ENCODE peak calls at places on chromosomes 5 and 9, in six cellular contexts. Q is neural progenitor cell, O is HCT116, L is GM23338, B is MM.1S, Y is hepatocyte. E is an unnamed sample.

GRCh38 chr9:16512281-16512680 is 358.2 kb downstream of the BNC2 start:
- DNase-seq in B (no peak), Q (no peak), Y (no peak), L (no peak), O (no peak), E (peak)

GRCh38 chr5:133086366-133086875 is 34.6 kb downstream of the HSPA4 start:
- DNase-seq in Y (no peak), O (no peak), L (no peak), B (no peak), Q (no peak), E (no peak)

GRCh38 chr5:108607421-108607820 is 140.3 kb upstream of the FER start:
- DNase-seq in Q (no peak), B (no peak), L (no peak), Y (no peak), O (no peak), E (no peak)

GRCh38 chr9:38432922-38433510 is 8.8 kb upstream of the IGFBPL1 start:
- DNase-seq in Q (peak), O (peak), L (peak), Y (peak), B (peak), E (peak)

GRCh38 chr5:67050125-67050524 is 146.5 kb downstream of the CD180 start:
- DNase-seq in Q (no peak), O (no peak), B (peak), Y (no peak), L (no peak), E (no peak)

GRCh38 chr5:122316652-122317051 is 4.6 kb downstream of the SNCAIP start:
- DNase-seq in L (no peak), B (peak), Q (no peak), O (no peak), Y (no peak), E (no peak)

GRCh38 chr5:1497795-1498622 is 25.8 kb downstream of the LPCAT1 start:
- DNase-seq in L (no peak), Y (no peak), O (no peak), B (peak), Q (no peak), E (no peak)

GRCh38 chr9:6779417-6780241 is 21.9 kb downstream of the KDM4C start:
- DNase-seq in O (no peak), Y (peak), L (no peak), Q (no peak), B (no peak), E (no peak)

GRCh38 chr5:141753971-141754713 is 72.1 kb upstream of the ARAP3 start:
- DNase-seq in B (peak), L (peak), Y (peak), O (peak), Q (peak), E (peak)

GRCh38 chr5:1007681-1008450 is 736 bp upstream of the NKD2 start:
- DNase-seq in B (no peak), L (no peak), Q (no peak), O (no peak), Y (no peak), E (no peak)

GRCh38 chr5:142871880-142872200 is 101.7 kb downstream of the ARHGAP26 start:
- DNase-seq in Q (no peak), B (no peak), L (no peak), Y (no peak), O (no peak), E (no peak)

GRCh38 chr5:151085517-151086031 is 4.7 kb upstream of the TNIP1 start:
- DNase-seq in Y (peak), O (no peak), L (no peak), B (no peak), Q (no peak), E (peak)

GRCh38 chr5:133285583-133286021 is 233.8 kb downstream of the HSPA4 start:
- DNase-seq in L (no peak), Y (no peak), B (peak), Q (no peak), O (no peak), E (peak)

GRCh38 chr9:134046894-134047681 is 20.7 kb downstream of the BRD3 start:
- DNase-seq in O (no peak), Q (no peak), Y (no peak), B (no peak), L (no peak), E (no peak)

GRCh38 chr9:32508728-32509127 is 17.3 kb downstream of the RIGI start:
- DNase-seq in O (no peak), Y (no peak), Q (peak), L (peak), B (no peak), E (no peak)

GRCh38 chr9:134188421-134189166 is 24.2 kb upstream of the RNU6ATAC start:
- DNase-seq in Y (no peak), O (no peak), B (no peak), Q (no peak), L (no peak), E (no peak)

GRCh38 chr5:139256820-139257219 is 36.7 kb upstream of the MATR3 start:
- DNase-seq in Y (no peak), O (no peak), L (no peak), B (no peak), Q (no peak), E (no peak)

GRCh38 chr9:127918201-127919107 is 1.6 kb upstream of the ST6GALNAC4 start:
- DNase-seq in B (no peak), Y (no peak), O (no peak), L (peak), Q (peak), E (peak)

GRCh38 chr9:81492710-81493447 is 196.5 kb downstream of the TLE1 start:
- DNase-seq in O (no peak), Y (peak), L (no peak), B (no peak), Q (no peak), E (peak)

GRCh38 chr9:120791161-120791560 is 2.1 kb downstream of the FBXW2 start:
- DNase-seq in Q (no peak), O (no peak), Y (no peak), B (no peak), L (no peak), E (peak)

GRCh38 chr9:123548749-123549545 is 192.9 kb downstream of the CRB2 start:
- DNase-seq in B (no peak), L (no peak), Q (no peak), O (no peak), Y (no peak), E (no peak)

GRCh38 chr9:133492061-133493021 is 13.4 kb upstream of the SLC2A6 start:
- DNase-seq in Q (no peak), Y (no peak), L (no peak), O (no peak), B (no peak), E (no peak)

GRCh38 chr9:133701321-133701980 is 36.7 kb downstream of the SARDH start:
- DNase-seq in L (no peak), O (no peak), Y (no peak), B (no peak), Q (no peak), E (no peak)

GRCh38 chr9:107426126-107426525 is 63.4 kb downstream of the KLF4 start:
- DNase-seq in L (no peak), O (no peak), B (no peak), Y (no peak), Q (no peak), E (no peak)

GRCh38 chr5:61279725-61280124 is 52.3 kb upstream of the ZSWIM6 start:
- DNase-seq in Q (no peak), L (no peak), Y (no peak), O (no peak), B (no peak), E (no peak)

GRCh38 chr9:14563902-14564578 is 129.2 kb downstream of the ZDHHC21 start:
- DNase-seq in L (no peak), O (no peak), B (no peak), Y (no peak), Q (peak), E (no peak)

GRCh38 chr9:966936-967335 is 9.5 kb upstream of the DMRT3 start:
- DNase-seq in Q (peak), Y (no peak), O (no peak), B (no peak), L (no peak), E (no peak)

GRCh38 chr9:89881431-89881830 is 276.6 kb downstream of the GADD45G start:
- DNase-seq in Y (no peak), O (no peak), L (no peak), Q (no peak), B (no peak), E (no peak)

GRCh38 chr5:17436766-17437221 is 61.2 kb upstream of the TAF11L2 start:
- DNase-seq in L (no peak), Q (no peak), Y (no peak), B (peak), O (no peak), E (no peak)

GRCh38 chr5:139636975-139637408 is 11.2 kb upstream of the CXXC5 start:
- DNase-seq in L (no peak), Q (no peak), Y (peak), O (no peak), B (peak), E (peak)

GRCh38 chr9:135359764-135360163 is 119.8 kb upstream of the PPP1R26 start:
- DNase-seq in B (no peak), Q (no peak), Y (no peak), L (no peak), O (no peak), E (no peak)

GRCh38 chr9:116859763-116860162 is 172.7 kb downstream of the TRIM32 start:
- DNase-seq in B (no peak), Q (no peak), L (no peak), Y (peak), O (no peak), E (peak)

GRCh38 chr5:63346451-63346850 is 615.8 kb downstream of the HTR1A start:
- DNase-seq in B (no peak), L (no peak), O (no peak), Q (no peak), Y (no peak), E (no peak)

GRCh38 chr5:51347704-51348103 is 35.5 kb upstream of the ISL1 start:
- DNase-seq in Q (peak), Y (no peak), L (peak), B (no peak), O (peak), E (peak)

GRCh38 chr5:15406478-15406877 is 93.5 kb upstream of the FBXL7 start:
- DNase-seq in Y (no peak), O (no peak), Q (no peak), L (no peak), B (no peak), E (no peak)

GRCh38 chr9:112925058-112925641 is 34.5 kb upstream of the SLC46A2 start:
- DNase-seq in Q (peak), B (peak), L (peak), O (peak), Y (peak), E (peak)

GRCh38 chr5:15388856-15389255 is 111.1 kb upstream of the FBXL7 start:
- DNase-seq in Y (no peak), O (no peak), Q (no peak), L (no peak), B (no peak), E (no peak)

GRCh38 chr5:152072076-152072475 is 147.4 kb upstream of the GLRA1 start:
- DNase-seq in Y (peak), B (no peak), Q (no peak), O (no peak), L (no peak), E (peak)

GRCh38 chr5:50553560-50553984 is 112.5 kb upstream of the EMB start:
- DNase-seq in Q (no peak), Y (no peak), B (no peak), L (no peak), O (no peak), E (no peak)

DNA sequence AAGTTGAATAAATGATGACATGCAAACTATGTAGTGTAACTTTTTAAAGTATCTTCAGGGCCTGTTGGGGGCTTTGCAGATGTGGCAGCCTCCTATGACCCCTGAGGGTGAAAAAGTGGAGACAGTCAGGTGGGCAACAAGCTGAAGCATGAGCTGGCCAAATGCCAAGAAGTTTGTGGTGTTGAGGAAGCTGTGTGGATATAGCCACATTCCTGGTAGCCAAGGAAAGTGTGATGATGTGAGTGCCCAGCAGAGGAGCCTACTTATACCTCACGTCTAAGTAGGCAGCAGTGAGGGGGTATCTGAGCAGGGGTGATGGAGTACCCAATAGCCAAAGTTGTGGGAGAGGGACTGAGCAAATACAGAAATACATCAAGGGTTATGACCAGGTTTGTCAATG is 621.2 kb upstream of the CDH6 start:
- DNase-seq in B (no peak), Q (no peak), O (no peak), Y (peak), L (peak), E (no peak)
- TF ChIP-seq EZH2phosphoT487 in B (no peak), Q (no peak), O (no peak), Y (no peak), L (no peak), E (no peak)

GRCh38 chr9:36862206-36863145 is 171.6 kb downstream of the PAX5 start:
- DNase-seq in Y (peak), L (peak), Q (peak), O (peak), B (no peak), E (peak)

GRCh38 chr9:36854751-36855150 is 179.3 kb downstream of the PAX5 start:
- DNase-seq in B (no peak), Q (no peak), O (no peak), L (no peak), Y (no peak), E (no peak)

GRCh38 chr9:36861528-36862205 is 172.4 kb downstream of the PAX5 start:
- DNase-seq in B (no peak), Q (no peak), L (no peak), Y (no peak), O (no peak), E (no peak)

GRCh38 chr9:36855443-36856315 is 178.4 kb downstream of the PAX5 start:
- DNase-seq in Y (peak), O (peak), L (peak), Q (peak), B (peak), E (peak)

DNA sequence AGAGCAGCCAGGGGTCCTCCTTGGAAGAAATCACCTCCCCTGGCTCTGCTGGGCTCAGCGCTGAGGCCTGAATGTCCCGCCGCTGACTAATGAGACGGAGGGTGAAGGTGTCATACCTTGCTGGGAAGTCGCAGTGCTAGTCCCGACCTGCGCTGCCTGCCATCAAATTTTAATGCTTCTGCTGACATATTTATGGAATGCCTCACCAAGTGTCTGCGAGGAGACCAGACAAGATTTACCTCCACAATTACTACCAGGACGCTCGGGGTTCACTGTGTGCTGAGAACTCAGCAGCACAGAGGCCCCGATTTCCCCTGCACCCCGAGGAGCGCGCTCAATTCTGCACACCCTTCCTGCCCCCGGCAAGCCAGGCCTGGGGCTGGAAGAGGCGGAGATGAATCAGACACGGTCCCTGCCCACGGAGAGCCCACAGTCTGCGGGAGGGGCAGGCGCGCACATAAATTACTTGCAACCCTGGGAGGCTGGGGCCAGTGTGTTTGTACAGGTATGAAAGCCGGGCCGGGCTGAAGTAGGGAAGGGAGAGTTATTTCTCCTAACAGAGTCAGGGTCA is 175.2 kb downstream of the PAX5 start:
- DNase-seq in O (no peak), L (no peak), B (no peak), Q (no peak), Y (no peak), E (no peak)
- TF ChIP-seq EZH2 in O (no peak), L (no peak), B (no peak), Q (no peak), Y (no peak), E (no peak)

GRCh38 chr5:175460560-175460959 is 16.6 kb upstream of the DRD1 start:
- DNase-seq in B (no peak), L (no peak), O (no peak), Y (no peak), Q (no peak), E (no peak)

GRCh38 chr5:175461370-175461769 is 17.0 kb upstream of the SFXN1 start:
- DNase-seq in Q (no peak), O (no peak), B (no peak), Y (no peak), L (no peak), E (no peak)

GRCh38 chr5:175456105-175456504 is 12.1 kb upstream of the DRD1 start:
- DNase-seq in L (no peak), Y (no peak), Q (no peak), O (no peak), B (no peak), E (no peak)

GRCh38 chr5:175457466-175457865 is 13.5 kb upstream of the DRD1 start:
- DNase-seq in O (no peak), L (peak), Q (no peak), B (peak), Y (no peak), E (peak)

DNA sequence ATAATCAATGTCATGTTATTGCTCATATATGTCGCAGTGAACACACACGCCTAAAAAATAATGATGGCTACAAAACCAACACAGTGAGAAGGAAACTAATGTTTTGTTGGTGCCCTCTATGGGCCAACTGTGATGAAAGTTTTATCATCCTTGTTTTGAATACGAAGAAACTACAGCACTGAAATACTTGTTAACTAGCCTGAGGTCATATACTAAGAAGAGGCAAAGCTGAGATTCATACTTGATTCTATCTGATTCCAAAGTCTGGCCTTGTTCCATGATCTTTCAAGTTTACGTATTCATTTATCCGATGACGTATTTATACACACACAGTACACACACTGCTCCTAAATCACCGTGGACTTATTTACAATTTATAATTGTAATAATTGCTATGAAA is 16.1 kb upstream of the DRD1 start:
- DNase-seq in L (peak), O (no peak), Y (peak), Q (no peak), B (peak), E (peak)
- H3K27ac ChIP-seq in L (no peak), O (no peak), Y (no peak), Q (no peak), B (no peak), E (no peak)

DNA sequence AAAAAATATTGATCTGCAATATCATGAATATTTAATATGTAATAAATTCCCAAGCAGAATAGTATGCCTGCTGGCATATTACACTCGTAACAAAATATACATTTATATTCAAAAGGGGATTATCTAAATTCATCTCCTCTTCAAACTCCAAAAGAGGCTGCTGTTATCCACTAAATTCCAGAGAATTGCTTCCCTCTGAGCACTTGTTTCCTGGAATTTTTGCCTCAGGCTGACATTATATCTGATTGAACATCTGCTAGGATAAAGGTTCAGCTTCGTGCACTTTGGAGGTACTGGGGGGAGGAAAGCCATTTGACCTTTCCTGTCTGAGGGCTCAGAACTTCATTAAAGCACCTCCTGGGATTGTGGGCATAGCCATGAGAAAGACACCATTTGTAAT is 4.3 kb upstream of the HAPLN1 start:
- DNase-seq in Y (no peak), B (no peak), L (peak), Q (no peak), O (no peak), E (no peak)
- TF ChIP-seq EZH2phosphoT487 in Y (no peak), B (no peak), L (no peak), Q (no peak), O (no peak), E (no peak)

DNA sequence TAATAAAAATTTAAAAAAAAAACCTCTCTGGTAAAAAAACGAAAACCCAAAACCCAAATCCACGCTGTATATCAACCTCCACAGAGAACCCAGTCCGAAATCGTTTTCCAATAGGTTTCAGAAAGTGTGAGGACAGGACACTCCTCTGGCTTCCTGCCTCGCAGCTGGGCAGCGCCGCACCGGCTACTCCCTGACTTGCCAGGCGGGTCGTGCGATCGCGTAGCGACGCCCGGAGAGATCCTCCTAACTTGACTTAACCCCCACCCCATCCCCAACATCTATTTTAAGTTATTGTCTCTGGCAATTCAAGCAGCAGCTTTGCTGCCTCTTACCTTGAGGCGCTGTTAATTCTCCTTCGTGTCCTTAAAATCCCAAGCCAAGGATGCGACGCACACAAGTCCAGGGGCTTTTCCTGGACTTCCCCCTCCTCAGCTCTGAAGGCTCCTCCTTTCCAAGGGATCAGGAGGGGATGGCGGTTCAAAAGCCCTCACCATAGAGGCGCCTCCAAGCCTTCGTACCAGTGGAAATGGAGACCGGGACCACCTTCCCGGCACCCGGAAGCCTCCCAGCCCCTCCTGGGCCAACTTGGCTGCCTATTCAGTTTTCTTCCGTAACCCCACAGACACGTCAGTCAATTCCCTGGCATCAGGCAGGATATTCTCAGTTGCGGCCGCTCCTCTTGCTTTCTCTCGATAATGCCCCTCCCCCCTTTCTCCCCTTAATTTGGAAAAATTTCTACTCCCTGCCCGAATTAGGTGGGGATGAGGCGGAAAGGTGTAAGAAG is 1639.5 kb upstream of the C9orf72 start:
- DNase-seq in Y (peak), Q (peak), O (no peak), B (peak), L (peak), E (peak)
- TF ChIP-seq EZH2 in Y (peak), Q (no peak), O (no peak), B (no peak), L (no peak), E (no peak)

E was measured in PC-3.